ENCODE peak calls at places on chromosomes 2 and 18, in five cellular contexts. G, R, S, W and I are unnamed samples.

GRCh38 chr2:88099798-88100488 is 27.9 kb downstream of the FABP1 start:
- DNase-seq in S (no peak), R (no peak), G (no peak), W (no peak), I (no peak)

GRCh38 chr18:74382481-74382880 is 66.8 kb downstream of the C18orf63 start:
- DNase-seq in S (no peak), R (no peak), W (no peak), G (no peak), I (no peak)

GRCh38 chr2:71748227-71748626 is 294.9 kb downstream of the DYSF start:
- DNase-seq in W (no peak), R (no peak), S (no peak), G (no peak), I (no peak)

GRCh38 chr2:181231151-181231550 is 226.0 kb upstream of the ITGA4 start:
- DNase-seq in R (no peak), S (peak), W (no peak), G (no peak), I (no peak)

GRCh38 chr2:45964226-45964841 is 312.9 kb downstream of the PRKCE start:
- DNase-seq in G (peak), S (no peak), R (no peak), W (no peak), I (peak)

GRCh38 chr2:229800997-229801754 is 86.8 kb upstream of the DNER start:
- DNase-seq in S (peak), R (peak), W (peak), G (peak), I (no peak)

GRCh38 chr2:127032601-127033000 is 74.4 kb downstream of the BIN1 start:
- DNase-seq in W (no peak), S (no peak), R (no peak), G (no peak), I (no peak)

GRCh38 chr2:232478571-232479340 is 8.9 kb downstream of the ECEL1 start:
- DNase-seq in G (no peak), R (no peak), W (no peak), S (no peak), I (no peak)

GRCh38 chr2:42725657-42726056 is 38.3 kb downstream of the OXER1 start:
- DNase-seq in G (no peak), R (no peak), S (no peak), W (no peak), I (no peak)

GRCh38 chr2:148552675-148553331 is 91.7 kb upstream of the EPC2 start:
- DNase-seq in S (peak), R (peak), G (no peak), W (peak), I (no peak)

GRCh38 chr2:205613970-205614559 is 68.2 kb upstream of the NRP2 start:
- DNase-seq in W (no peak), R (no peak), G (no peak), S (no peak), I (no peak)

GRCh38 chr2:227536445-227536844 is 62.2 kb upstream of the SCYGR2 start:
- DNase-seq in W (no peak), G (no peak), S (no peak), R (no peak), I (no peak)

GRCh38 chr2:205808493-205809121 is 126.3 kb downstream of the NRP2 start:
- DNase-seq in G (no peak), R (no peak), S (no peak), W (no peak), I (no peak)

GRCh38 chr18:3916082-3916481 is 466.1 kb downstream of the TGIF1 start:
- DNase-seq in G (no peak), W (no peak), S (no peak), R (no peak), I (no peak)

GRCh38 chr2:39091063-39091462 is 29.8 kb downstream of the SOS1 start:
- DNase-seq in R (no peak), G (no peak), W (no peak), S (no peak), I (no peak)

GRCh38 chr2:25160376-25160775 is 8.0 kb downstream of the POMC start:
- DNase-seq in W (no peak), S (no peak), G (no peak), R (no peak), I (no peak)

GRCh38 chr2:70085711-70086277 is 1.5 kb upstream of the PCBP1 start:
- DNase-seq in G (no peak), R (peak), W (peak), S (peak), I (no peak)

GRCh38 chr2:1708476-1709334 is 35.6 kb downstream of the PXDN start:
- DNase-seq in R (no peak), S (no peak), G (no peak), W (no peak), I (no peak)

GRCh38 chr2:75787532-75788132 is 76.9 kb upstream of the GCFC2 start:
- DNase-seq in W (peak), G (no peak), R (peak), S (peak), I (peak)

GRCh38 chr2:46985512-46985911 is 69.9 kb upstream of the MCFD2 start:
- DNase-seq in W (no peak), S (peak), G (no peak), R (no peak), I (no peak)

GRCh38 chr2:19767876-19768275 is 133.9 kb downstream of the TTC32 start:
- DNase-seq in W (no peak), S (no peak), G (no peak), R (no peak), I (no peak)

GRCh38 chr2:40403233-40403841 is 48.6 kb downstream of the SLC8A1 start:
- DNase-seq in W (no peak), G (no peak), R (no peak), S (no peak), I (peak)

GRCh38 chr2:15142069-15142689 is 419.0 kb downstream of the NBAS start:
- DNase-seq in G (no peak), W (peak), R (peak), S (peak), I (no peak)

GRCh38 chr18:6482198-6482977 is 67.7 kb upstream of the L3MBTL4 start:
- DNase-seq in R (no peak), S (peak), W (no peak), G (peak), I (peak)

GRCh38 chr2:145777297-145777696 is 1257.4 kb upstream of the ZEB2 start:
- DNase-seq in S (no peak), G (no peak), W (no peak), R (no peak), I (no peak)

GRCh38 chr18:73848656-73849055 is 299.0 kb downstream of the FBXO15 start:
- DNase-seq in R (no peak), G (no peak), S (no peak), W (no peak), I (peak)

GRCh38 chr2:2662037-2662846 is 331.2 kb upstream of the MYT1L start:
- DNase-seq in W (no peak), S (no peak), R (no peak), G (peak), I (no peak)

GRCh38 chr2:65388626-65389390 is 43.6 kb downstream of the SPRED2 start:
- DNase-seq in G (no peak), R (no peak), S (no peak), W (no peak), I (no peak)

DNA sequence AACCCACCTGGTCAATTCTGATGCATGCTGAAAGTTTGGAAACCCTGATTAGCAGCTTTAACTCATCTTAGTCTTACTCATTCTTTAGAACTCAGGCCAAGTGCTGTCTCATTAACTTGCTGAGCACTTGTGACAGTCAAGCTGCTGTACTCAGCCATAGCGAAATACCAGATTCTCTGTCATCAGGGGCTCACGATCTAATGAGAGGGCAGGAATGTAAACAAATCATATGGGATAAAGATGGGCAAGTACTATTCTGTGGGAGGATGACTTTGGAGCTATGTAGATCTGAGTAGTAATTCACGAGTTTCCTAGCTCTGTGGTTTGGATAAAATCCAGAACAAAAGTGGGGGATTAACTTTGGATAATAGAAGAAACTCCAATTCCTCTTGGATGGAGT is 376.6 kb downstream of the HRH4 start:
- DNase-seq in G (no peak), W (no peak), S (no peak), R (no peak), I (peak)
- H3K4me3 ChIP-seq in G (no peak), W (no peak), S (no peak), R (no peak), I (no peak)

GRCh38 chr2:124978597-124978996 is 953.5 kb downstream of the CNTNAP5 start:
- DNase-seq in W (no peak), S (no peak), R (no peak), G (no peak), I (no peak)

GRCh38 chr2:124975658-124976057 is 950.6 kb downstream of the CNTNAP5 start:
- DNase-seq in S (no peak), R (no peak), G (no peak), W (no peak), I (no peak)

GRCh38 chr2:124970065-124970464 is 945.0 kb downstream of the CNTNAP5 start:
- DNase-seq in G (no peak), R (no peak), S (no peak), W (no peak), I (no peak)

GRCh38 chr2:124975224-124975623 is 950.1 kb downstream of the CNTNAP5 start:
- DNase-seq in S (no peak), R (no peak), G (no peak), W (no peak), I (no peak)

DNA sequence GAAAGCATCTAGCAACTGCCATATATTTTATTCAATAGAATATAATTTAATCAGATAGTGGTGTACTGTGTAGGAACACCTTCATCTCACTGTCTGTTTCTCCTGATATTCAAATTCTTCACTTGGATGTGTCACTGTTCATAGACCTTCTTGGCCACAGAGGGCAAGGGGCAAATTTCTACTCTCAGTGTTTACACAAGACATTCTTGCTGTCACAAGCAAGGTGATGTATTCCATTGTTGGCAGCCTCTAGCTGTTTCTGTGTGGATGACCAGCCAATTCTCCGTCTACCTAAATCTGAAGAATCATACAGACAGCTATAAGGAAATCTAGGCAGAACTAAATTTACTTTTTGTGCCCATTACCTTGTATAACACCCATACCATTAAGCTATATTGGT is 948.3 kb downstream of the CNTNAP5 start:
- DNase-seq in R (no peak), G (no peak), S (no peak), W (no peak), I (no peak)
- H3K4me3 ChIP-seq in R (no peak), G (no peak), S (no peak), W (no peak), I (no peak)

DNA sequence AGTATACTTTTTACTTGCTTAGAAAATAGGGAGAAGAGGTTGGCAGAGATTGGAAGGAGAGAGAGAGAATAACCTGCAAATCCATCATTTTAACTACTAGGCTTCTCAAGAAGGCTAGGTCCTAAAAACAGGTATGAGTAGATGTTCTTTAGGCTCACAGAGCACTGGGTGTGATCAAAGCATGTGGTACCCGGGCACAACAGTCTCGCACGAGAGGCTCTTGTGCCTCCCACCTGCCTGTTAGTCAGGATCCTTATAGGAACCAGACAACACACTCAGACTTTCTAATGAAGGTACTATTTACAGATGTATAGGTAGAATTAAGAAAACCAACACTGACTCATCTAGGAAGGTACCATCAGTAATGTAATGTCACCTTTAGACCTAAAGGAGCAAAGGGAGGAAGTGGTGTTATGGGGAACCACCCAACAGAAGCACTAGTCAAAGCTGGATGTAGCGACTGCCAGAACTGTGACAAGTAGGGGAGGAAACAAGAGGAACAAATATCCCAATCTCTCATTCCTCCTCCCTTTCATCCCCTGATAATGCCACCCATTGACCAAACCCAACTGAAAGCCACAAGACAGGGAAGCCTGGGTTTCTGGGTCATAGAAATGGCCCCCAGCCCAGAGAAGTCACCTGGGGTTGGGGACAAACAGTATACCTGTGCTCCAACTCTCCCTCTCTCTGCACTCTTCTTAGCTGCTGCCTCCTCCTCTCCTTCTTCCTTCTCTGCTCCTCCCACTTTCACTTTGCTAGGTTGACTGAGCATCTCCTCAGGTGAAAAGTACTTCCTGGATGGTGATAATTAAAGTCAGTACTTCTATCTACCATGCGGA is 16.0 kb upstream of the MARCHF4 start:
- DNase-seq in S (peak), R (no peak), W (no peak), G (no peak), I (no peak)
- H3K4me3 ChIP-seq in S (no peak), R (no peak), W (no peak), G (no peak), I (no peak)

GRCh38 chr2:36362291-36362690 is 6.7 kb downstream of the CRIM1 start:
- DNase-seq in S (no peak), R (no peak), W (no peak), G (no peak), I (no peak)
- H3K4me3 ChIP-seq in S (no peak), R (no peak), W (no peak), G (no peak), I (peak)

GRCh38 chr2:120740765-120741513 is 5.3 kb downstream of the GLI2 start:
- DNase-seq in G (no peak), S (no peak), W (no peak), R (no peak), I (no peak)

GRCh38 chr2:120743657-120744056 is 8.0 kb downstream of the GLI2 start:
- DNase-seq in G (no peak), R (no peak), S (no peak), W (no peak), I (no peak)

GRCh38 chr2:120738786-120739771 is 3.4 kb downstream of the GLI2 start:
- DNase-seq in G (peak), W (no peak), S (no peak), R (no peak), I (no peak)

GRCh38 chr2:120740375-120740764 is 4.7 kb downstream of the GLI2 start:
- DNase-seq in R (no peak), W (no peak), S (no peak), G (no peak), I (no peak)

DNA sequence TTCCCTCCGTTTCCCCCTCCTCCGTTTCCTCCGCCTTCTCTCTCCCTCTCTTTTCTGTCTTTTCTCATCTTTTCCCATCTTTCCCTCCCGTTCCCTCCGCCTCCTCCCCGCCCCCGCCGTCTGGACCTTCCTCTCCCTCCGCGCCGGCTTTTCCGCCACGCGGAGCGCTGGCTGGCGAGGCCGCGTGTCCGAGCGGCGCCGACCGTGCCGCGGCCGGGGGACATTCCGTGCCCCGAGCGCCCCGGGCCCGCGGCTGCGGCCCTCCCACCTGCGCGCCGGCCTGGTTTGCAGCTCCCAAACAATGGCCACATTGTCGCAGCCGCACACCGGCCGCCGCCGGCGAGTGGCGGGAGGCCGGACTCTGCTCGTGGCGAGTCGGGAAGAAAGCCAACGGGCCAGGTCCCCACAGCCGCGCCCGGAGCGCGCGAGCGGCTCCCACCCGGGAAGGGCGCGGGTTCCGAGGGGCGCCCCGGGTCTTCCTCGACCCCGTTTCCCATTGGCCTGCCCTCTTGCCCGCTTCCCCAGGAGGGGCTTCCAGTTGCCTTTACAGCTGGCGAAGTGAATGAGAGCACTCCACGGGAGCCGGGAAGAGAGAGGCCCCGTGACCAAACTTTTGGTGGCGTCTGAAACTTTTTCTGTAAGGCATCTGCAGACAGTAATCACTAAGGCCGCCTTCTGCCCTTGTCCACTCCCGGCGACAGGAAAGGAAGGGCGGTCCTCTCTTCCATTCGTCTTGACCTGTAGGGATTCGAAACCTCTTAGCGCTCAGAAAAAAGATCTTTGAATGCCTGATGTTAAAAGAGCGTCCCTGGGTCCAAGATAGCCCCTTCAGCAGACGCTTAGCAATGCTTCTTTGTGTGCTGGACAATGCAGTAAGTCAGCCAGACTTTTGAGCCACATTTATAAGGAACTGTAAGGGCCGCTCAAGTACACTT is 6.1 kb downstream of the GLI2 start:
- DNase-seq in W (no peak), R (no peak), S (no peak), G (peak), I (no peak)
- H3K4me3 ChIP-seq in W (no peak), R (no peak), S (no peak), G (peak), I (peak)

GRCh38 chr18:64710105-64710861 is 561.4 kb upstream of the LINC00305 start:
- DNase-seq in G (no peak), S (no peak), W (no peak), R (no peak), I (no peak)
- H3K4me3 ChIP-seq in G (no peak), S (no peak), W (no peak), R (no peak), I (no peak)

GRCh38 chr2:11944311-11944710 is 197.9 kb downstream of the LPIN1 start:
- DNase-seq in S (no peak), G (no peak), W (peak), R (no peak), I (no peak)

GRCh38 chr2:11949732-11950503 is 203.5 kb downstream of the LPIN1 start:
- DNase-seq in W (peak), R (no peak), G (no peak), S (peak), I (no peak)

GRCh38 chr2:11941201-11942041 is 195.0 kb downstream of the LPIN1 start:
- DNase-seq in S (no peak), R (no peak), G (no peak), W (no peak), I (no peak)

GRCh38 chr2:11940799-11941198 is 194.4 kb downstream of the LPIN1 start:
- DNase-seq in W (no peak), S (no peak), G (no peak), R (no peak), I (no peak)

GRCh38 chr2:11945139-11946126 is 199.0 kb downstream of the LPIN1 start:
- DNase-seq in R (no peak), S (peak), W (peak), G (no peak), I (no peak)
- H3K4me3 ChIP-seq in R (no peak), S (peak), W (no peak), G (no peak), I (no peak)

GRCh38 chr18:2854871-2855270 is 8.1 kb downstream of the EMILIN2 start:
- DNase-seq in S (no peak), W (no peak), R (no peak), G (no peak), I (no peak)

GRCh38 chr18:2856499-2856898 is 9.7 kb downstream of the EMILIN2 start:
- DNase-seq in S (no peak), W (no peak), R (no peak), G (no peak), I (no peak)

GRCh38 chr18:2855560-2856350 is 8.9 kb downstream of the EMILIN2 start:
- DNase-seq in W (no peak), G (no peak), R (no peak), S (no peak), I (no peak)

GRCh38 chr18:2853926-2854664 is 7.3 kb downstream of the EMILIN2 start:
- DNase-seq in G (no peak), S (no peak), W (no peak), R (no peak), I (no peak)

DNA sequence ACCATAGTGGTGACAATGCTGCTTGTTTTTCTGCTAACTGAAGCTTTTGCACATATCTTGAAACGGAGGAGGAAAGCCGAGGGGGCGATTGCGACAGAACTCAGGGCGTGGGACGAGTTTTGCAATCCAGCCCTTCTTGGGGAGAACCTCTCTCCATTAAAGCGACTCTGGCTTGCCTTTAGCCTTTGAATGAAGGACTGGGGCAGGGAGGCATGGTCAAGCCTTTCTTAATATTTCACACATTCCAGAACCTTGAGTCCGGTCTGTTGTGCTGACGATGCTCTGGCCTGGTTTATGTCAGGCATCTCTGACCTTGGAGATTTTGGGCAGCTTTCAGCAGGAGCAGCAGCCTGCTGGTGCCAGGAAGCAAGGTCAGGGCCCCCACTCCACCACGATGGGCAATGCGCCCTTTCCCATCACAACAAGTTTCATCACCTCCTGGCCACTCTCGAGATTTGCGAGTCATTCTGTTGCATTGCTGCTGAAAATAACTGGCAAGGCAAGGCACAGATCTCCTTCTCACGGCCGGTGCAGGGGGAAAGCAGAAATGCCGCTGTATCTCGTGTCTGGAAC is 10.8 kb downstream of the EMILIN2 start:
- DNase-seq in R (no peak), G (peak), W (no peak), S (no peak), I (peak)
- H3K4me3 ChIP-seq in R (no peak), G (no peak), W (no peak), S (no peak), I (no peak)